ENCODE peak calls at places on chromosomes 3 and 15, in eight cellular contexts. O is NCI-H1092; M is iris pigment epithelial cell; R is GDM1; X is CD4-positive, alpha-beta T cell; T is neural crest cell; Y is T-cell; W is NCI-H69. L is an unnamed sample.

GRCh38 chr3:125428216-125428830 is 53.2 kb upstream of the ZNF148 start:
- DNase-seq in O (no peak), M (no peak), R (no peak), X (no peak), T (no peak), Y (no peak), W (no peak), L (no peak)

GRCh38 chr15:56758770-56759449 is 25.6 kb upstream of the ZNF280D start:
- DNase-seq in O (no peak), M (peak; percentile 83), R (no peak), X (no peak), T (no peak), Y (no peak), W (no peak), L (peak; percentile 38)

GRCh38 chr15:85690546-85691226 is 104.0 kb downstream of the KLHL25 start:
- DNase-seq in O (no peak), M (no peak), R (no peak), X (no peak), T (no peak), Y (no peak), W (no peak), L (no peak)

GRCh38 chr15:85766007-85766831 is 28.5 kb downstream of the KLHL25 start:
- DNase-seq in O (no peak), M (no peak), R (no peak), X (no peak), T (no peak), Y (no peak), W (no peak), L (no peak)

GRCh38 chr3:159158213-159158612 is 356.4 kb downstream of the MFSD1 start:
- DNase-seq in O (no peak), M (peak; percentile 40), R (no peak), X (no peak), T (no peak), Y (no peak), W (peak; percentile 63), L (no peak)

GRCh38 chr3:188234172-188234571 is 80.2 kb downstream of the LPP start:
- DNase-seq in O (no peak), M (peak; percentile 52), R (no peak), X (no peak), T (no peak), Y (no peak), W (no peak), L (no peak)

GRCh38 chr15:80105193-80105984 is 45.9 kb downstream of the ZFAND6 start:
- DNase-seq in O (no peak), M (peak; percentile 84), R (no peak), X (no peak), T (no peak), Y (no peak), W (no peak), L (peak; percentile 7)

GRCh38 chr3:42664443-42664814 is 10.9 kb downstream of the ZBTB47 start:
- DNase-seq in O (no peak), M (no peak), R (no peak), X (no peak), T (no peak), Y (no peak), W (no peak), L (no peak)

GRCh38 chr15:83066034-83066760 is 855 bp downstream of the BTBD1 start:
- DNase-seq in O (no peak), M (no peak), R (no peak), X (no peak), T (no peak), Y (no peak), W (peak; percentile 25), L (no peak)

GRCh38 chr3:12138044-12138443 is 20.7 kb downstream of the TIMP4 start:
- DNase-seq in O (no peak), M (peak; percentile 45), R (no peak), X (no peak), T (peak; percentile 10), Y (no peak), W (no peak), L (peak; percentile 14)

GRCh38 chr15:64096486-64097431 is 977 bp downstream of the SNX1 start:
- DNase-seq in O (no peak), M (peak; percentile 65), R (no peak), X (no peak), T (no peak), Y (no peak), W (peak; percentile 55), L (no peak)

L was measured in HTR-8/SVneo.